ENCODE peak calls at places on chromosomes 12 and 14, in five cellular contexts. One of them, this sample, is unnamed.

GRCh38 chr14:59377991-59378720 is 87.0 kb downstream of the GPR135 start:
- DNase-seq in A549: no peak
- DNase-seq in fibroblast of lung: no peak
- DNase-seq in prostate gland: no peak
- DNase-seq in K562: no peak
- DNase-seq in this sample: no peak

GRCh38 chr12:71306808-71307207 is 132.8 kb upstream of the LGR5 start:
- DNase-seq in prostate gland: no peak
- DNase-seq in fibroblast of lung: no peak
- DNase-seq in K562: no peak
- DNase-seq in A549: no peak
- DNase-seq in this sample: no peak

GRCh38 chr12:132596016-132596415 is 14.4 kb downstream of the LRCOL1 start:
- DNase-seq in prostate gland: no peak
- DNase-seq in fibroblast of lung: peak
- DNase-seq in K562: no peak
- DNase-seq in A549: peak
- DNase-seq in this sample: no peak

GRCh38 chr14:104883681-104884361 is 18.8 kb downstream of the CEP170B start:
- DNase-seq in fibroblast of lung: no peak
- DNase-seq in prostate gland: no peak
- DNase-seq in K562: no peak
- DNase-seq in A549: no peak
- DNase-seq in this sample: no peak

GRCh38 chr14:30874999-30875787 is 834 bp downstream of the COCH start:
- DNase-seq in fibroblast of lung: no peak
- DNase-seq in K562: peak
- DNase-seq in A549: no peak
- DNase-seq in prostate gland: no peak
- DNase-seq in this sample: no peak

GRCh38 chr12:51784688-51785087 is 63.8 kb downstream of the FIGNL2 start:
- DNase-seq in K562: no peak
- DNase-seq in prostate gland: no peak
- DNase-seq in fibroblast of lung: no peak
- DNase-seq in A549: no peak
- DNase-seq in this sample: no peak

GRCh38 chr14:60324837-60325236 is 75.8 kb downstream of the PPM1A start:
- DNase-seq in prostate gland: no peak
- DNase-seq in fibroblast of lung: no peak
- DNase-seq in A549: no peak
- DNase-seq in K562: no peak
- DNase-seq in this sample: no peak

GRCh38 chr12:89516633-89517032 is 8.0 kb downstream of the GALNT4 start:
- DNase-seq in prostate gland: no peak
- DNase-seq in fibroblast of lung: no peak
- DNase-seq in A549: no peak
- DNase-seq in K562: no peak
- DNase-seq in this sample: no peak

GRCh38 chr14:55731881-55732498 is 152.0 kb downstream of the KTN1 start:
- DNase-seq in fibroblast of lung: no peak
- DNase-seq in K562: no peak
- DNase-seq in prostate gland: no peak
- DNase-seq in A549: no peak
- DNase-seq in this sample: no peak

GRCh38 chr14:68789002-68789797 is 3.7 kb downstream of the ZFP36L1 start:
- DNase-seq in prostate gland: peak
- DNase-seq in fibroblast of lung: peak
- DNase-seq in A549: peak
- DNase-seq in K562: peak
- DNase-seq in this sample: peak

GRCh38 chr12:115384391-115384790 is 700.4 kb upstream of the TBX3 start:
- DNase-seq in A549: no peak
- DNase-seq in fibroblast of lung: peak
- DNase-seq in prostate gland: no peak
- DNase-seq in K562: no peak
- DNase-seq in this sample: no peak

GRCh38 chr12:95874452-95874851 is 15.7 kb downstream of the SNRPF start:
- DNase-seq in K562: no peak
- DNase-seq in fibroblast of lung: no peak
- DNase-seq in prostate gland: no peak
- DNase-seq in A549: no peak
- DNase-seq in this sample: no peak

GRCh38 chr12:114916531-114916930 is 232.6 kb upstream of the TBX3 start:
- DNase-seq in A549: no peak
- DNase-seq in K562: no peak
- DNase-seq in prostate gland: no peak
- DNase-seq in fibroblast of lung: peak
- DNase-seq in this sample: no peak

GRCh38 chr14:24366664-24367505 is 1.1 kb upstream of the NFATC4 start:
- DNase-seq in fibroblast of lung: peak
- DNase-seq in K562: peak
- DNase-seq in A549: peak
- DNase-seq in prostate gland: peak
- DNase-seq in this sample: peak

GRCh38 chr14:50062438-50063039 is 53.8 kb downstream of the VCPKMT start:
- DNase-seq in A549: peak
- DNase-seq in prostate gland: no peak
- DNase-seq in K562: peak
- DNase-seq in fibroblast of lung: peak
- DNase-seq in this sample: no peak

GRCh38 chr14:41830679-41831078 is 224.0 kb downstream of the LRFN5 start:
- DNase-seq in A549: no peak
- DNase-seq in K562: no peak
- DNase-seq in prostate gland: no peak
- DNase-seq in fibroblast of lung: peak
- DNase-seq in this sample: no peak

GRCh38 chr14:57493467-57494181 is at the start of gene CCDC198:
- DNase-seq in K562: no peak
- DNase-seq in prostate gland: no peak
- DNase-seq in A549: peak
- DNase-seq in fibroblast of lung: peak
- DNase-seq in this sample: no peak

GRCh38 chr12:15956413-15957185 is 45.5 kb downstream of the DERA start:
- DNase-seq in fibroblast of lung: peak
- DNase-seq in prostate gland: no peak
- DNase-seq in A549: no peak
- DNase-seq in K562: no peak
- DNase-seq in this sample: no peak

GRCh38 chr12:116532986-116533342 is 26.2 kb upstream of the MAP1LC3B2 start:
- DNase-seq in prostate gland: no peak
- DNase-seq in K562: no peak
- DNase-seq in fibroblast of lung: no peak
- DNase-seq in A549: no peak
- DNase-seq in this sample: no peak

GRCh38 chr12:90090929-90091651 is 382.5 kb upstream of the ATP2B1 start:
- DNase-seq in fibroblast of lung: peak
- DNase-seq in A549: peak
- DNase-seq in prostate gland: no peak
- DNase-seq in K562: no peak
- DNase-seq in this sample: no peak

GRCh38 chr12:60278209-60278608 is 682.4 kb downstream of the SLC16A7 start:
- DNase-seq in fibroblast of lung: no peak
- DNase-seq in K562: no peak
- DNase-seq in prostate gland: no peak
- DNase-seq in A549: no peak
- DNase-seq in this sample: no peak
- H3K4me3 ChIP-seq in fibroblast of lung: no peak
- H3K4me3 ChIP-seq in K562: no peak
- H3K4me3 ChIP-seq in prostate gland: no peak
- H3K4me3 ChIP-seq in A549: no peak
- H3K4me3 ChIP-seq in this sample: no peak

GRCh38 chr12:79690606-79691298 is at the start of gene PAWR:
- DNase-seq in prostate gland: peak
- DNase-seq in fibroblast of lung: peak
- DNase-seq in A549: peak
- DNase-seq in K562: no peak
- DNase-seq in this sample: peak
- TF ChIP-seq CTCF in prostate gland: peak
- TF ChIP-seq CTCF in fibroblast of lung: no peak
- TF ChIP-seq CTCF in A549: peak
- TF ChIP-seq CTCF in K562: no peak
- TF ChIP-seq CTCF in this sample: peak

GRCh38 chr12:92541024-92541423 is 161.8 kb upstream of the PLEKHG7 start:
- DNase-seq in fibroblast of lung: no peak
- DNase-seq in A549: no peak
- DNase-seq in K562: no peak
- DNase-seq in prostate gland: no peak
- DNase-seq in this sample: no peak

GRCh38 chr12:92543872-92544271 is 158.9 kb upstream of the PLEKHG7 start:
- DNase-seq in A549: no peak
- DNase-seq in prostate gland: no peak
- DNase-seq in K562: no peak
- DNase-seq in fibroblast of lung: no peak
- DNase-seq in this sample: no peak

GRCh38 chr12:92544321-92544720 is 158.5 kb upstream of the PLEKHG7 start:
- DNase-seq in K562: no peak
- DNase-seq in A549: no peak
- DNase-seq in fibroblast of lung: no peak
- DNase-seq in prostate gland: no peak
- DNase-seq in this sample: no peak

GRCh38 chr12:92546259-92546825 is 156.4 kb upstream of the PLEKHG7 start:
- DNase-seq in A549: no peak
- DNase-seq in prostate gland: no peak
- DNase-seq in K562: no peak
- DNase-seq in fibroblast of lung: no peak
- DNase-seq in this sample: no peak

DNA sequence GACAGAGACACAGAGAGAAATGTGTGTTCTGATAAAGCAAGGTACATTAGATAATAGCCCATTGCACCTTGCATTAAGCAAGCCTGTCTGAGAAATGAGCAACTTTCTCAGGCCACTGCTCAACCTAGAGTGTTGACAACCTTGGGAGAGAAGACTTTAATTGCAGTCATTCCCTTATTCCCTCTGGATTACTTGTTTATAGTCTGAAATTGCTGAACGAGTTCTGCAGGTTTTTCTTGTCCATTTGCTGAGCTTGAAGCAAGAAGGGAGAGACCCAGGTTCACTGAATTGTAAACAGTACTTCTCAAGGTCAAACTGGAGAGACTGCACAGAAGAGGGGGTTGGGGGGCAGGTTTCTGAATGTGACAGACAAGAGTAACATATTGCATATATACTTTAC is 159.4 kb upstream of the PLEKHG7 start:
- DNase-seq in prostate gland: peak
- DNase-seq in fibroblast of lung: no peak
- DNase-seq in A549: no peak
- DNase-seq in K562: no peak
- DNase-seq in this sample: no peak
- H3K4me3 ChIP-seq in prostate gland: no peak
- H3K4me3 ChIP-seq in fibroblast of lung: no peak
- H3K4me3 ChIP-seq in A549: no peak
- H3K4me3 ChIP-seq in K562: no peak
- H3K4me3 ChIP-seq in this sample: no peak

GRCh38 chr14:102208741-102209140 is 69.0 kb downstream of the WDR20 start:
- DNase-seq in fibroblast of lung: no peak
- DNase-seq in K562: no peak
- DNase-seq in A549: no peak
- DNase-seq in prostate gland: no peak
- DNase-seq in this sample: no peak

GRCh38 chr14:102207831-102208365 is 68.2 kb downstream of the WDR20 start:
- DNase-seq in A549: no peak
- DNase-seq in prostate gland: no peak
- DNase-seq in fibroblast of lung: no peak
- DNase-seq in K562: no peak
- DNase-seq in this sample: no peak

GRCh38 chr14:102210421-102211042 is 70.8 kb downstream of the WDR20 start:
- DNase-seq in prostate gland: no peak
- DNase-seq in K562: no peak
- DNase-seq in fibroblast of lung: no peak
- DNase-seq in A549: no peak
- DNase-seq in this sample: no peak

GRCh38 chr14:102211240-102211639 is 71.5 kb downstream of the WDR20 start:
- DNase-seq in A549: no peak
- DNase-seq in prostate gland: no peak
- DNase-seq in K562: no peak
- DNase-seq in fibroblast of lung: no peak
- DNase-seq in this sample: no peak

DNA sequence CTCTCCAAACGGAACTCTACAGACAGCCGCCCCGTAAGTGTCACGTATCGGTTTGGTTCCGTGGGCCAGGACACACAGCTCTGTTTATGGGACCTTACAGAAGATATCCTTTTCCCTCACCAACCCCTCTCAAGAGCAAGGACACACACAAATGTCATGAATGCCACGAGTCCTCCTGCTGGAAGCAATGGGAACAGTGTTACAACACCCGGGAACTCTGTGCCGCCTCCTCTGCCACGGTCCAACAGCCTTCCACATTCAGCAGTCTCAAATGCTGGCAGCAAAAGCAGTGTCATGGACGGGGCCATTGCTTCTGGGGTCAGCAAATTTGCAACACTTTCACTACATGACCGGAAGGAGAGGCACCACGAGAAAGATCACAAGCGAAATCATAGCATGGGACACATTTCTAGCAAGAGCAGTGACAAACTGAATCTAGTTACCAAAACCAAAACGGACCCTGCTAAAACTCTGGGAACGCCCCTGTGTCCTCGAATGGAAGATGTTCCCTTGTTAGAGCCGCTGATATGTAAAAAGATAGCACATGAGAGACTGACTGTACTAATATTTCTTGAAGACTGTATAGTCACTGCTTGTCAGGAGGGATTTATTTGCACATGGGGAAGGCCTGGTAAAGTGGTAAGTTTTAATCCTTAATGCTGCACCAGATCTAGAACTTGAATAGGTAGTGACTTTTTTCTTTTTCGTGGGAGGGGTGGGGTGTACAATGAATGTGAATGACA is 69.7 kb downstream of the WDR20 start:
- DNase-seq in prostate gland: no peak
- DNase-seq in K562: no peak
- DNase-seq in A549: peak
- DNase-seq in fibroblast of lung: no peak
- DNase-seq in this sample: no peak
- TF ChIP-seq CTCF in prostate gland: no peak
- TF ChIP-seq CTCF in K562: peak
- TF ChIP-seq CTCF in A549: peak
- TF ChIP-seq CTCF in fibroblast of lung: peak
- TF ChIP-seq CTCF in this sample: no peak

DNA sequence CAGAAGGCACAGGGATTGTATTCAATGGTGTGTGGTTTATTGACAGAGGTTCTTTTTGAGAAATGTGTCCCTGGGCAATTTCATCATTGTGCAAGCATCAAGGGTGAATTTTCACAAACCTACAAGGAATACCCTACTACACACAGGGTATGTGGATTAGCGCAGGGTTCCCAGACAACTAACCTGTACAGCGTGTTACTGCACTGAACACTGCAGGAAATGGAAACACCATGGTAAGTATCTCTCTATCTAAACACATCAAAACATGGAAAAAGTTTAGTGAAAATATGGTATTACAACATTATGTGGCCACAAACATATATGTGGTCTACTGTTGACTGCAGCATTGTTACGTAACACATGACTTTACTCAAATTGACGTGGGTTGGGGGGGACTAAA is 893.0 kb downstream of the TMEM121 start:
- DNase-seq in A549: no peak
- DNase-seq in K562: no peak
- DNase-seq in prostate gland: no peak
- DNase-seq in fibroblast of lung: no peak
- DNase-seq in this sample: no peak
- H3K4me3 ChIP-seq in A549: no peak
- H3K4me3 ChIP-seq in K562: no peak
- H3K4me3 ChIP-seq in prostate gland: no peak
- H3K4me3 ChIP-seq in fibroblast of lung: no peak
- H3K4me3 ChIP-seq in this sample: no peak

GRCh38 chr12:3263282-3263681 is 186.1 kb downstream of the TSPAN9 start:
- DNase-seq in fibroblast of lung: no peak
- DNase-seq in A549: no peak
- DNase-seq in prostate gland: no peak
- DNase-seq in K562: no peak
- DNase-seq in this sample: no peak
- TF ChIP-seq CTCF in fibroblast of lung: no peak
- TF ChIP-seq CTCF in A549: no peak
- TF ChIP-seq CTCF in prostate gland: no peak
- TF ChIP-seq CTCF in K562: no peak
- TF ChIP-seq CTCF in this sample: no peak